ENCODE peak calls at places on chromosomes 6 and 20, in five cellular contexts. One of them, this sample, is unnamed.

GRCh38 chr6:50780382-50780781 is 38.3 kb upstream of the TFAP2B start:
- DNase-seq in K562: no peak
- DNase-seq in HCT116: no peak
- DNase-seq in GM12878: no peak
- DNase-seq in HepG2: no peak
- DNase-seq in this sample: no peak

GRCh38 chr20:62367483-62368302 is 581 bp upstream of the LAMA5 start:
- DNase-seq in K562: no peak
- DNase-seq in GM12878: no peak
- DNase-seq in HCT116: no peak
- DNase-seq in HepG2: peak; percentile 60
- DNase-seq in this sample: peak; percentile 68

GRCh38 chr20:45911486-45912343 is at the start of gene PLTP:
- DNase-seq in HepG2: no peak
- DNase-seq in GM12878: no peak
- DNase-seq in HCT116: no peak
- DNase-seq in K562: no peak
- DNase-seq in this sample: peak; percentile 89

GRCh38 chr6:90707223-90707622 is 120.4 kb upstream of the MAP3K7 start:
- DNase-seq in K562: no peak
- DNase-seq in GM12878: no peak
- DNase-seq in HCT116: no peak
- DNase-seq in HepG2: no peak
- DNase-seq in this sample: no peak

GRCh38 chr6:48765352-48765961 is 654.5 kb upstream of the PTCHD4 start:
- DNase-seq in K562: no peak
- DNase-seq in HepG2: peak; percentile 46
- DNase-seq in GM12878: no peak
- DNase-seq in HCT116: peak; percentile 59
- DNase-seq in this sample: peak; percentile 22

GRCh38 chr6:166614589-166614988 is 12.5 kb downstream of the RPS6KA2 start:
- DNase-seq in K562: no peak
- DNase-seq in HCT116: no peak
- DNase-seq in GM12878: no peak
- DNase-seq in HepG2: no peak
- DNase-seq in this sample: no peak

GRCh38 chr6:38715016-38715809 is at the start of gene DNAH8:
- DNase-seq in HepG2: no peak
- DNase-seq in K562: no peak
- DNase-seq in GM12878: no peak
- DNase-seq in HCT116: no peak
- DNase-seq in this sample: peak; percentile 47

GRCh38 chr20:15111654-15112053 is 774.2 kb upstream of the FLRT3 start:
- DNase-seq in HepG2: no peak
- DNase-seq in GM12878: no peak
- DNase-seq in HCT116: no peak
- DNase-seq in K562: no peak
- DNase-seq in this sample: no peak

GRCh38 chr6:1129141-1129540 is 182.8 kb upstream of the FOXQ1 start:
- DNase-seq in HCT116: no peak
- DNase-seq in HepG2: no peak
- DNase-seq in GM12878: no peak
- DNase-seq in K562: no peak
- DNase-seq in this sample: no peak

GRCh38 chr6:55176958-55177357 is 2.6 kb downstream of the HCRTR2 start:
- DNase-seq in K562: no peak
- DNase-seq in HCT116: no peak
- DNase-seq in GM12878: no peak
- DNase-seq in HepG2: no peak
- DNase-seq in this sample: no peak

GRCh38 chr6:12296255-12296573 is 6.1 kb downstream of the EDN1 start:
- DNase-seq in HCT116: no peak
- DNase-seq in HepG2: peak; percentile 73
- DNase-seq in GM12878: no peak
- DNase-seq in K562: no peak
- DNase-seq in this sample: no peak

GRCh38 chr6:5511924-5512323 is 250.6 kb downstream of the FARS2 start:
- DNase-seq in K562: peak; percentile 23
- DNase-seq in HepG2: no peak
- DNase-seq in HCT116: no peak
- DNase-seq in GM12878: no peak
- DNase-seq in this sample: no peak

GRCh38 chr6:101011165-101011564 is 130.0 kb upstream of the ASCC3 start:
- DNase-seq in HepG2: no peak
- DNase-seq in HCT116: no peak
- DNase-seq in GM12878: peak; percentile 33
- DNase-seq in K562: no peak
- DNase-seq in this sample: no peak

GRCh38 chr20:33985280-33985679 is 8.4 kb upstream of the RALY start:
- DNase-seq in HCT116: no peak
- DNase-seq in K562: no peak
- DNase-seq in GM12878: no peak
- DNase-seq in HepG2: no peak
- DNase-seq in this sample: no peak

GRCh38 chr20:58482416-58482815 is 32.8 kb downstream of the APCDD1L start:
- DNase-seq in K562: peak; percentile 46
- DNase-seq in HCT116: no peak
- DNase-seq in GM12878: no peak
- DNase-seq in HepG2: no peak
- DNase-seq in this sample: no peak

GRCh38 chr6:16400248-16400760 is 161.9 kb downstream of the GMPR start:
- DNase-seq in GM12878: no peak
- DNase-seq in HepG2: no peak
- DNase-seq in K562: no peak
- DNase-seq in HCT116: no peak
- DNase-seq in this sample: no peak

GRCh38 chr6:46243754-46244153 is 73.0 kb upstream of the ENPP5 start:
- DNase-seq in K562: no peak
- DNase-seq in GM12878: no peak
- DNase-seq in HepG2: no peak
- DNase-seq in HCT116: no peak
- DNase-seq in this sample: no peak

GRCh38 chr6:166952567-166953464 is 3.5 kb downstream of the RNASET2 start:
- DNase-seq in GM12878: no peak
- DNase-seq in HepG2: no peak
- DNase-seq in K562: no peak
- DNase-seq in HCT116: no peak
- DNase-seq in this sample: no peak

GRCh38 chr6:158353851-158354508 is 41.7 kb downstream of the TULP4 start:
- DNase-seq in HepG2: no peak
- DNase-seq in K562: no peak
- DNase-seq in HCT116: no peak
- DNase-seq in GM12878: no peak
- DNase-seq in this sample: no peak

GRCh38 chr6:134866563-134866962 is 83.3 kb downstream of the ALDH8A1 start:
- DNase-seq in GM12878: no peak
- DNase-seq in K562: no peak
- DNase-seq in HepG2: no peak
- DNase-seq in HCT116: no peak
- DNase-seq in this sample: no peak

GRCh38 chr6:5671162-5671561 is 335.6 kb downstream of the NRN1 start:
- DNase-seq in GM12878: no peak
- DNase-seq in HepG2: peak; percentile 28
- DNase-seq in K562: peak; percentile 67
- DNase-seq in HCT116: no peak
- DNase-seq in this sample: no peak

GRCh38 chr20:45823949-45824835 is 2.9 kb downstream of the TNNC2 start:
- DNase-seq in K562: no peak
- DNase-seq in HCT116: no peak
- DNase-seq in HepG2: peak; percentile 51
- DNase-seq in GM12878: no peak
- DNase-seq in this sample: peak; percentile 62

GRCh38 chr6:1617466-1618304 is 8.0 kb downstream of the FOXC1 start:
- DNase-seq in HCT116: no peak
- DNase-seq in HepG2: no peak
- DNase-seq in GM12878: no peak
- DNase-seq in K562: no peak
- DNase-seq in this sample: no peak

GRCh38 chr6:14732845-14733757 is 512.8 kb upstream of the JARID2 start:
- DNase-seq in GM12878: no peak
- DNase-seq in HepG2: peak; percentile 31
- DNase-seq in HCT116: peak; percentile 79
- DNase-seq in K562: no peak
- DNase-seq in this sample: no peak

GRCh38 chr6:104407957-104408356 is 451.8 kb downstream of the HACE1 start:
- DNase-seq in HepG2: no peak
- DNase-seq in HCT116: no peak
- DNase-seq in GM12878: no peak
- DNase-seq in K562: no peak
- DNase-seq in this sample: no peak

GRCh38 chr20:22949710-22950109 is 85.4 kb upstream of the SSTR4 start:
- DNase-seq in HepG2: no peak
- DNase-seq in K562: no peak
- DNase-seq in HCT116: no peak
- DNase-seq in GM12878: no peak
- DNase-seq in this sample: no peak

GRCh38 chr6:149897855-149898744 is at the start of gene RAET1E:
- DNase-seq in HCT116: no peak
- DNase-seq in K562: peak; percentile 59
- DNase-seq in HepG2: no peak
- DNase-seq in GM12878: no peak
- DNase-seq in this sample: no peak
- TF ChIP-seq ZBTB33 in HCT116: no peak
- TF ChIP-seq ZBTB33 in K562: no peak
- TF ChIP-seq ZBTB33 in HepG2: no peak
- TF ChIP-seq ZBTB33 in GM12878: no peak
- TF ChIP-seq ZBTB33 in this sample: no peak

DNA sequence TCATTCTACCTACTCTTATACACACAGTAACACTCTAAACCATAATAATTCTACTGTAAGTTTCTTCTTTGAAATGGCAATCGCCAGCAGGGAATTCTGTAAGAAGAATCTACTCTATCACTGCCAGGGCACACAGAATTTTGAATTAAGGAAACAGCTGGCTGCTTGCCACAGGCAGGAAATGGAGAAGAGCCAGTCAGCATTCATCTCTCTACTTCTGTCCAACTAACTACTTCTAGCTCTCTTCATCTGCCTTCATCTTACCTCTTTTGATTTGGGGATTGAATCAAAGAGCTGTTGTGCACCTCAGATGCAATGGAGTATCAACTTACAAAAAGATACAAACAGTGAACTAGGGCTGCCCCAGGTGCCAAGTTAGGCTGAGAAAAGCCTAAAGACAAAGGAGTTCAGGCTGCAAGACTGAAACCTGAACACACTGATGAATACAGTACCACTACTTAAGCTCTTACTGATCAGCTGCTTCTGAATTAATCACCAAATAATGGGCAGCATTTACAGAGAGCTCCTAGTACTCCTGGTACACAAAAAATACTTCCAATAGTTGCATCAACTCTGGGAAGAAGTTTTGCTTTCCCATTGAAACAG is 82.0 kb downstream of the PTPRK start:
- DNase-seq in K562: no peak
- DNase-seq in HepG2: no peak
- DNase-seq in HCT116: no peak
- DNase-seq in GM12878: no peak
- DNase-seq in this sample: no peak
- TF ChIP-seq ZBTB33 in K562: no peak
- TF ChIP-seq ZBTB33 in HepG2: no peak
- TF ChIP-seq ZBTB33 in HCT116: no peak
- TF ChIP-seq ZBTB33 in GM12878: no peak
- TF ChIP-seq ZBTB33 in this sample: no peak

GRCh38 chr6:6895929-6896328 is 211.8 kb upstream of the RREB1 start:
- DNase-seq in GM12878: no peak
- DNase-seq in K562: no peak
- DNase-seq in HepG2: no peak
- DNase-seq in HCT116: no peak
- DNase-seq in this sample: no peak

GRCh38 chr6:6891074-6891754 is 216.5 kb upstream of the RREB1 start:
- DNase-seq in HCT116: no peak
- DNase-seq in GM12878: no peak
- DNase-seq in K562: no peak
- DNase-seq in HepG2: no peak
- DNase-seq in this sample: no peak

GRCh38 chr6:6891949-6892461 is 215.8 kb upstream of the RREB1 start:
- DNase-seq in GM12878: no peak
- DNase-seq in K562: no peak
- DNase-seq in HepG2: no peak
- DNase-seq in HCT116: no peak
- DNase-seq in this sample: no peak

GRCh38 chr6:6892706-6893601 is 214.8 kb upstream of the RREB1 start:
- DNase-seq in HCT116: no peak
- DNase-seq in K562: no peak
- DNase-seq in GM12878: no peak
- DNase-seq in HepG2: no peak
- DNase-seq in this sample: no peak

DNA sequence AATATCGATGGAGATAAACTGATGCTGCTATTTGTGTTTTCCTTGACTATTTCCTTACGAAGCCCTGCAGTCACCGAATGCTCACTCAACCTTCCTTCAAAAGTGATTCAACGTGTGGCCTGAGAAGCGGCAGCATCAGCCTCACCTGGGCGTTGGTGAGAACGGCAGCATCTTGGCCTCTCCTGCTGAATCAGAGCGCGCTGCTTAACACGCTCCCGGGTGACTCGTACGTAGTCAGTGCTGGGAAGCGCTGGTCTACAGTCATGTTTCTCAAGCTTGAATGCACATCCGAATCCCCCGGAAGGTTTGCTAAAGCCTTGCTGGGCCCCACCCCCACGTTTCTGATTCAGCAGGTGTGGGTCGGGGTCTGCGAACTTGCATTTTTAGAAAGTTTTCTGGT is 214.1 kb upstream of the RREB1 start:
- DNase-seq in HepG2: no peak
- DNase-seq in GM12878: no peak
- DNase-seq in K562: no peak
- DNase-seq in HCT116: no peak
- DNase-seq in this sample: no peak
- TF ChIP-seq ZBTB33 in HepG2: no peak
- TF ChIP-seq ZBTB33 in GM12878: no peak
- TF ChIP-seq ZBTB33 in K562: no peak
- TF ChIP-seq ZBTB33 in HCT116: no peak
- TF ChIP-seq ZBTB33 in this sample: no peak

DNA sequence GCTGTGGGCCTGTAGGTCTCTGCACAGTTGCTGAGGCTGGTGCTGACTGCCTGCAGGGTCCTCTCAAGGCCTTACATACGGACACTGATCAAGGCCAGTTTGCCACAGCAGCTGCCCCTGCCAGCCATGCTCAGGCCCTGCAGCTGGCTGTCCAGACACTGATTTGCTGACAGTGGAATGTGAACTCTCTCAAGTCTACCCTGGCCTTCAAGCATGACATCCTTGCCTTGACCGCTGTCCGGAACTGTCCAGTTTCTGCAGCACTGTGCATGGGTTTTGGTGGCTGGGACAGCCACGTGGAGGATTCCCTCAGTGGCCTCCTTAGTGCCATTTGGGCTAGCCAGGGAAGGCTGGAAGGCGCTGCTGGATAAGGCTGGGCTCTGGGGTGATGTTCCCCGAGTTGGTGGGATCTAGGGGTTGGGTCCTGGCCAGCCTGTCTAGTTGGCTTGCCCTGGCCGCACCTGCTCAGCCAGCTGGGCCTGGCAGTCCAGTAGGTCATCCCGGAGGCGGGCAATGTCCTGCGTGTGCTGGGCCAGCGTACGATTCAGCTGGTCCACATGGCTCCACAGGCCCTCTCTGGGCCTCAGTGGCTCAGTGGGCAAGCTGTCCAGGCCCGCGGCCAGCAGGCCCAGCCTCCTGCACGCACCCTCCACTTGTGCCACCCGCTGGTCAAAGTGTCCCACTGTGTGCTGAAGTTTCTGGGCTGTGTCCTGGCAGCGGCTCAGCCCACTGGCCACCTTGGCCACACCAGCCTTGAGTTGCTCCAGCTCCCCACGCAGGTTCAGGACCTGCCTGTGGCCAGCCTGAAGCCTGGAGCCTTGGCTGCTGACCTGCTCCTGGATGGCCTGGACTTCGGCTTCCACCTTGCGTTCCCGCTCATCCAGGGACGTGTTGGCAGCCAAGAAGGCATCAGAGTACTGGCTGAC is 5.5 kb downstream of the EMILIN3 start:
- DNase-seq in HCT116: no peak
- DNase-seq in GM12878: no peak
- DNase-seq in K562: no peak
- DNase-seq in HepG2: no peak
- DNase-seq in this sample: no peak
- TF ChIP-seq ZBTB33 in HCT116: no peak
- TF ChIP-seq ZBTB33 in GM12878: no peak
- TF ChIP-seq ZBTB33 in K562: no peak
- TF ChIP-seq ZBTB33 in HepG2: no peak
- TF ChIP-seq ZBTB33 in this sample: no peak